ENCODE peak calls at places on chromosomes 4 and X, in four cellular contexts. J is endothelial cell of umbilical vein, X is PC-3, U is GM23248. C is an unnamed sample.

GRCh38 chr4:184421558-184422155 is 52.7 kb downstream of the IRF2 start:
- DNase-seq in X (no peak), U (no peak), J (no peak), C (no peak)

GRCh38 chrX:151370906-151371305 is 26.1 kb upstream of the VMA21 start:
- DNase-seq in J (no peak), U (peak), X (no peak), C (no peak)

GRCh38 chr4:54961357-54961975 is 163.9 kb downstream of the KDR start:
- DNase-seq in J (peak), U (peak), X (peak), C (no peak)

GRCh38 chr4:174380699-174381098 is 97.0 kb downstream of the CEP44 start:
- DNase-seq in J (no peak), U (no peak), X (no peak), C (no peak)

GRCh38 chr4:7815562-7815961 is 124.1 kb downstream of the AFAP1 start:
- DNase-seq in X (no peak), U (peak), J (no peak), C (no peak)

GRCh38 chrX:41481264-41482109 is 34.3 kb downstream of the NYX start:
- DNase-seq in J (peak), U (peak), X (peak), C (no peak)

GRCh38 chr4:118765399-118765798 is 70.5 kb downstream of the SEC24D start:
- DNase-seq in X (peak), J (peak), U (peak), C (no peak)

GRCh38 chr4:118772149-118773081 is 63.5 kb downstream of the SEC24D start:
- DNase-seq in X (peak), J (peak), U (peak), C (no peak)

GRCh38 chr4:102715057-102715456 is 45.7 kb downstream of the MANBA start:
- DNase-seq in J (no peak), U (peak), X (peak), C (no peak)

GRCh38 chrX:133813991-133814390 is 171.4 kb downstream of the GPC3 start:
- DNase-seq in U (no peak), X (no peak), J (no peak), C (no peak)

GRCh38 chr4:123956204-123956603 is 559.6 kb downstream of the SPRY1 start:
- DNase-seq in J (no peak), X (no peak), U (no peak), C (no peak)

GRCh38 chr4:123955167-123955824 is 558.7 kb downstream of the SPRY1 start:
- DNase-seq in X (peak), U (no peak), J (no peak), C (no peak)

GRCh38 chr4:123953556-123953955 is 557.0 kb downstream of the SPRY1 start:
- DNase-seq in X (no peak), J (no peak), U (peak), C (no peak)

GRCh38 chr4:123952530-123953274 is 556.1 kb downstream of the SPRY1 start:
- DNase-seq in J (no peak), U (peak), X (peak), C (no peak)

GRCh38 chr4:123954220-123954619 is 557.6 kb downstream of the SPRY1 start:
- DNase-seq in U (no peak), X (no peak), J (no peak), C (no peak)
- H3K4me3 ChIP-seq in U (peak), X (no peak), J (no peak), C (no peak)

GRCh38 chr4:94758700-94759399 is 1.1 kb downstream of the BMPR1B start:
- DNase-seq in J (peak), X (peak), U (peak), C (peak)
- TF ChIP-seq EZH2 in J (no peak), X (no peak), U (no peak), C (no peak)

GRCh38 chr4:36917413-36917812 is 327.1 kb upstream of the NWD2 start:
- DNase-seq in U (no peak), J (no peak), X (no peak), C (no peak)

GRCh38 chr4:36921474-36922220 is 322.9 kb upstream of the NWD2 start:
- DNase-seq in X (peak), U (no peak), J (no peak), C (peak)

DNA sequence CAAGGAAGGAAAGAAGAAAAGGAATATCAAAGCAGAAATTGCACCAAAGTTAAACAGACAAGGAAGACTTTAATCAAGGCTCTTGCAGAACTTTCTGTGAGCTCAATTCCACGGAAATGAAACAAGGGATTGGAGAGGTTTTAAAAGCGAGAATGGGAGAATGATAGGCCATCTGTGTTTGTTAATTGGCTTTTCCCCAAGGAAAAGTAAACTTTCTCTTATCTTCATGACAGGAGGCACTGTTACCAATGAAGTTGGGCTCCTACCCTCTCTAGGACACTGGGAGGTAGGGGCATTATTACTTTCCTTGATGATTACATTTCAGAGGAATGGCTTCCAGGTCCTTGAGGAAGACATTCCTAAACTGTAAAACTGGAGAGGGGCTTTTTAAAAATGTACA is 328.8 kb upstream of the NWD2 start:
- DNase-seq in X (no peak), U (no peak), J (no peak), C (no peak)
- H3K4me3 ChIP-seq in X (no peak), U (no peak), J (no peak), C (no peak)

GRCh38 chr4:4864443-4864939 is 5.0 kb downstream of the MSX1 start:
- DNase-seq in X (no peak), U (no peak), J (no peak), C (no peak)
- TF ChIP-seq EZH2 in X (no peak), U (no peak), J (no peak), C (no peak)

DNA sequence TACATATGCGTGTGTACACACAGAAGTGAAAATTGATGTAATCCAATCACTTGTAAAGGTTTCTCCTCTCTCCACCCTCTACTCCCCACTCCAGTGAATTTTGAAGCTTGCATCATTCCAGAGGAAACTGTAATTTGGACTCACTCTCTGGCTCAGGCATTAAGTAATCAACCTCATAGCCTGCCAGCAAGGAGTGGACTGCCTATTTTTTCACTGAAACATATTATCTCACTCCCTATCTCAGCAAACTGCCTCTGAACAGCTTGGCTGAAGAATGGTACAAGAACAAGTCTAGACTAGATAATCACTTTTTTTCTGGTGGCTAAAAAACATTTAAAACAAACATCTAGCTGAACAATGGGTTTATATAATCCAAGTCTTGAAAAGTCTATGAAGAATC is 124.2 kb downstream of the C4orf51 start:
- DNase-seq in J (peak), U (peak), X (peak), C (no peak)
- H3K4me3 ChIP-seq in J (no peak), U (peak), X (no peak), C (no peak)